ENCODE peak calls at places on chromosomes 13 and 19, in seven cellular contexts. One of them, this sample, is unnamed.
A peak's percentile ranks its signal among the peaks of the same experiment; 100 is the strongest.

GRCh38 chr19:48489608-48490216 is 20.5 kb downstream of the CYTH2 start:
- DNase-seq in K562: peak; percentile 78
- DNase-seq in stomach: peak; percentile 87
- DNase-seq in GM12892: peak; percentile 91
- DNase-seq in suprapubic skin: no peak
- DNase-seq in vagina: no peak
- DNase-seq in breast epithelium: no peak
- DNase-seq in this sample: peak; percentile 90

GRCh38 chr19:411723-412355 is 2.9 kb upstream of the C2CD4C start:
- DNase-seq in K562: no peak
- DNase-seq in stomach: no peak
- DNase-seq in GM12892: no peak
- DNase-seq in suprapubic skin: peak; percentile 69
- DNase-seq in vagina: no peak
- DNase-seq in breast epithelium: no peak
- DNase-seq in this sample: no peak

GRCh38 chr19:36093687-36094086 is 17.3 kb upstream of the OVOL3 start:
- DNase-seq in K562: no peak
- DNase-seq in stomach: no peak
- DNase-seq in GM12892: no peak
- DNase-seq in suprapubic skin: no peak
- DNase-seq in vagina: no peak
- DNase-seq in breast epithelium: no peak
- DNase-seq in this sample: no peak

GRCh38 chr13:34019870-34020269 is 201.9 kb downstream of the RFC3 start:
- DNase-seq in K562: no peak
- DNase-seq in stomach: no peak
- DNase-seq in GM12892: no peak
- DNase-seq in suprapubic skin: no peak
- DNase-seq in vagina: no peak
- DNase-seq in breast epithelium: no peak
- DNase-seq in this sample: no peak

GRCh38 chr19:58468216-58468839 is 1.4 kb downstream of the ZNF324 start:
- DNase-seq in K562: no peak
- DNase-seq in stomach: no peak
- DNase-seq in GM12892: no peak
- DNase-seq in suprapubic skin: no peak
- DNase-seq in vagina: no peak
- DNase-seq in breast epithelium: no peak
- DNase-seq in this sample: no peak

GRCh38 chr13:47829684-47830083 is 171.4 kb downstream of the SUCLA2 start:
- DNase-seq in K562: no peak
- DNase-seq in stomach: no peak
- DNase-seq in GM12892: no peak
- DNase-seq in suprapubic skin: no peak
- DNase-seq in vagina: no peak
- DNase-seq in breast epithelium: no peak
- DNase-seq in this sample: no peak

GRCh38 chr13:26022538-26023292 is 29.1 kb downstream of the SHISA2 start:
- DNase-seq in K562: no peak
- DNase-seq in stomach: peak; percentile 88
- DNase-seq in GM12892: no peak
- DNase-seq in suprapubic skin: peak; percentile 88
- DNase-seq in vagina: peak; percentile 81
- DNase-seq in breast epithelium: peak; percentile 73
- DNase-seq in this sample: no peak

GRCh38 chr13:49635599-49636433 is 7.5 kb downstream of the ARL11 start:
- DNase-seq in K562: no peak
- DNase-seq in stomach: peak; percentile 53
- DNase-seq in GM12892: no peak
- DNase-seq in suprapubic skin: no peak
- DNase-seq in vagina: no peak
- DNase-seq in breast epithelium: no peak
- DNase-seq in this sample: no peak

GRCh38 chr19:21751379-21751778 is 16.0 kb downstream of the ZNF100 start:
- DNase-seq in K562: no peak
- DNase-seq in stomach: no peak
- DNase-seq in GM12892: no peak
- DNase-seq in suprapubic skin: no peak
- DNase-seq in vagina: no peak
- DNase-seq in breast epithelium: no peak
- DNase-seq in this sample: no peak

GRCh38 chr13:92842145-92842544 is 384.5 kb upstream of the GPC6 start:
- DNase-seq in K562: no peak
- DNase-seq in stomach: no peak
- DNase-seq in GM12892: no peak
- DNase-seq in suprapubic skin: no peak
- DNase-seq in vagina: no peak
- DNase-seq in breast epithelium: no peak
- DNase-seq in this sample: no peak

GRCh38 chr13:85277753-85278152 is 521.5 kb downstream of the SLITRK6 start:
- DNase-seq in K562: no peak
- DNase-seq in stomach: no peak
- DNase-seq in GM12892: no peak
- DNase-seq in suprapubic skin: no peak
- DNase-seq in vagina: no peak
- DNase-seq in breast epithelium: no peak
- DNase-seq in this sample: no peak

GRCh38 chr19:13289295-13289694 is 139.1 kb downstream of the IER2 start:
- DNase-seq in K562: no peak
- DNase-seq in stomach: no peak
- DNase-seq in GM12892: no peak
- DNase-seq in suprapubic skin: no peak
- DNase-seq in vagina: no peak
- DNase-seq in breast epithelium: no peak
- DNase-seq in this sample: no peak

GRCh38 chr19:39936622-39937021 is 2.2 kb upstream of the FCGBP start:
- DNase-seq in K562: no peak
- DNase-seq in stomach: no peak
- DNase-seq in GM12892: no peak
- DNase-seq in suprapubic skin: no peak
- DNase-seq in vagina: no peak
- DNase-seq in breast epithelium: no peak
- DNase-seq in this sample: no peak

GRCh38 chr13:111225184-111225583 is 95.3 kb upstream of the TEX29 start:
- DNase-seq in K562: no peak
- DNase-seq in stomach: no peak
- DNase-seq in GM12892: no peak
- DNase-seq in suprapubic skin: no peak
- DNase-seq in vagina: no peak
- DNase-seq in breast epithelium: no peak
- DNase-seq in this sample: no peak

GRCh38 chr19:52007436-52007804 is 591 bp downstream of the ZNF615 start:
- DNase-seq in K562: no peak
- DNase-seq in stomach: no peak
- DNase-seq in GM12892: no peak
- DNase-seq in suprapubic skin: no peak
- DNase-seq in vagina: no peak
- DNase-seq in breast epithelium: no peak
- DNase-seq in this sample: no peak

GRCh38 chr13:33560722-33561121 is 257.2 kb upstream of the RFC3 start:
- DNase-seq in K562: no peak
- DNase-seq in stomach: no peak
- DNase-seq in GM12892: no peak
- DNase-seq in suprapubic skin: no peak
- DNase-seq in vagina: no peak
- DNase-seq in breast epithelium: no peak
- DNase-seq in this sample: no peak

GRCh38 chr19:14110650-14111049 is 6.9 kb downstream of the PRKACA start:
- DNase-seq in K562: no peak
- DNase-seq in stomach: no peak
- DNase-seq in GM12892: no peak
- DNase-seq in suprapubic skin: no peak
- DNase-seq in vagina: no peak
- DNase-seq in breast epithelium: no peak
- DNase-seq in this sample: no peak

GRCh38 chr19:37999309-38000213 is 92.6 kb downstream of the SIPA1L3 start:
- DNase-seq in K562: no peak
- DNase-seq in stomach: no peak
- DNase-seq in GM12892: no peak
- DNase-seq in suprapubic skin: no peak
- DNase-seq in vagina: no peak
- DNase-seq in breast epithelium: no peak
- DNase-seq in this sample: no peak

GRCh38 chr19:46661020-46661731 is at the start of gene DACT3:
- DNase-seq in K562: peak; percentile 99
- DNase-seq in stomach: peak; percentile 100
- DNase-seq in GM12892: peak; percentile 96
- DNase-seq in suprapubic skin: peak; percentile 100
- DNase-seq in vagina: peak; percentile 100
- DNase-seq in breast epithelium: peak; percentile 100
- DNase-seq in this sample: peak; percentile 95
- TF ChIP-seq POLR2AphosphoS5 in K562: no peak
- TF ChIP-seq POLR2AphosphoS5 in stomach: peak; percentile 89
- TF ChIP-seq POLR2AphosphoS5 in GM12892: no peak
- TF ChIP-seq POLR2AphosphoS5 in suprapubic skin: no peak
- TF ChIP-seq POLR2AphosphoS5 in vagina: peak; percentile 90
- TF ChIP-seq POLR2AphosphoS5 in breast epithelium: peak; percentile 24
- TF ChIP-seq POLR2AphosphoS5 in this sample: no peak

GRCh38 chr13:113629814-113630213 is 28.2 kb downstream of the ATP4B start:
- DNase-seq in K562: no peak
- DNase-seq in stomach: no peak
- DNase-seq in GM12892: no peak
- DNase-seq in suprapubic skin: peak; percentile 52
- DNase-seq in vagina: no peak
- DNase-seq in breast epithelium: no peak
- DNase-seq in this sample: no peak

GRCh38 chr13:113632706-113633484 is 25.1 kb downstream of the ATP4B start:
- DNase-seq in K562: no peak
- DNase-seq in stomach: no peak
- DNase-seq in GM12892: no peak
- DNase-seq in suprapubic skin: peak; percentile 41
- DNase-seq in vagina: no peak
- DNase-seq in breast epithelium: no peak
- DNase-seq in this sample: no peak

GRCh38 chr13:113630296-113630695 is 27.7 kb downstream of the ATP4B start:
- DNase-seq in K562: no peak
- DNase-seq in stomach: no peak
- DNase-seq in GM12892: no peak
- DNase-seq in suprapubic skin: peak; percentile 47
- DNase-seq in vagina: no peak
- DNase-seq in breast epithelium: no peak
- DNase-seq in this sample: no peak

GRCh38 chr13:113630804-113631203 is 27.2 kb downstream of the ATP4B start:
- DNase-seq in K562: no peak
- DNase-seq in stomach: no peak
- DNase-seq in GM12892: no peak
- DNase-seq in suprapubic skin: peak; percentile 58
- DNase-seq in vagina: no peak
- DNase-seq in breast epithelium: no peak
- DNase-seq in this sample: no peak

GRCh38 chr13:113631341-113632095 is 26.5 kb downstream of the ATP4B start:
- DNase-seq in K562: no peak
- DNase-seq in stomach: no peak
- DNase-seq in GM12892: no peak
- DNase-seq in suprapubic skin: peak; percentile 56
- DNase-seq in vagina: no peak
- DNase-seq in breast epithelium: no peak
- DNase-seq in this sample: no peak
- TF ChIP-seq POLR2AphosphoS5 in K562: no peak
- TF ChIP-seq POLR2AphosphoS5 in stomach: no peak
- TF ChIP-seq POLR2AphosphoS5 in GM12892: no peak
- TF ChIP-seq POLR2AphosphoS5 in suprapubic skin: no peak
- TF ChIP-seq POLR2AphosphoS5 in vagina: no peak
- TF ChIP-seq POLR2AphosphoS5 in breast epithelium: no peak
- TF ChIP-seq POLR2AphosphoS5 in this sample: no peak

GRCh38 chr19:45418812-45419211 is 4.9 kb downstream of the ERCC1 start:
- DNase-seq in K562: no peak
- DNase-seq in stomach: no peak
- DNase-seq in GM12892: no peak
- DNase-seq in suprapubic skin: no peak
- DNase-seq in vagina: no peak
- DNase-seq in breast epithelium: no peak
- DNase-seq in this sample: no peak

GRCh38 chr19:45414468-45414867 is 8.0 kb downstream of the POLR1G start:
- DNase-seq in K562: no peak
- DNase-seq in stomach: no peak
- DNase-seq in GM12892: no peak
- DNase-seq in suprapubic skin: no peak
- DNase-seq in vagina: no peak
- DNase-seq in breast epithelium: no peak
- DNase-seq in this sample: no peak

GRCh38 chr19:45417151-45417550 is 6.6 kb downstream of the ERCC1 start:
- DNase-seq in K562: no peak
- DNase-seq in stomach: no peak
- DNase-seq in GM12892: no peak
- DNase-seq in suprapubic skin: no peak
- DNase-seq in vagina: no peak
- DNase-seq in breast epithelium: no peak
- DNase-seq in this sample: no peak

GRCh38 chr19:45408830-45409593 is 2.6 kb downstream of the POLR1G start:
- DNase-seq in K562: no peak
- DNase-seq in stomach: no peak
- DNase-seq in GM12892: no peak
- DNase-seq in suprapubic skin: no peak
- DNase-seq in vagina: no peak
- DNase-seq in breast epithelium: no peak
- DNase-seq in this sample: no peak

DNA sequence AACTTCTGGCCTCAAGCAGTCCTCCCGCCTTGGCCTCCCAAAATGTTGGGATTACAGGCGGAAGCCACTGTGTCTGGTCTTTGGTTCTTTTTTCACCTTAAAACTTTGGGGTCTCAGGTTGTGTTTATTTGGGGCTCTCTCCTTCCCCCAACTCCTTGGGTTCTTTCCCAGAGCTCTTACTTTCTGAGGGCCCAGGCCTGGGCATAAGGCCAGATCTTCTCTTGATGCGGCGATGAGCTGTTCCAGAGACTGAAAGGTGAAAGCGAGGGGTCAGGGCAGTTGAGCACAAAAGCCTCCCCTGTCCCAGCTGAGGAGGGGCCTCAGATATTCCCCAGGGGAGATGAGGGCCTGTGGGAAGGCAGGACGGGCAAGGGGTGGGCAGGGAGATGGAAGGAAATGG is 7.1 kb downstream of the POLR1G start:
- DNase-seq in K562: no peak
- DNase-seq in stomach: no peak
- DNase-seq in GM12892: no peak
- DNase-seq in suprapubic skin: no peak
- DNase-seq in vagina: no peak
- DNase-seq in breast epithelium: no peak
- DNase-seq in this sample: no peak
- TF ChIP-seq POLR2AphosphoS5 in K562: no peak
- TF ChIP-seq POLR2AphosphoS5 in stomach: no peak
- TF ChIP-seq POLR2AphosphoS5 in GM12892: no peak
- TF ChIP-seq POLR2AphosphoS5 in suprapubic skin: no peak
- TF ChIP-seq POLR2AphosphoS5 in vagina: no peak
- TF ChIP-seq POLR2AphosphoS5 in breast epithelium: no peak
- TF ChIP-seq POLR2AphosphoS5 in this sample: no peak

DNA sequence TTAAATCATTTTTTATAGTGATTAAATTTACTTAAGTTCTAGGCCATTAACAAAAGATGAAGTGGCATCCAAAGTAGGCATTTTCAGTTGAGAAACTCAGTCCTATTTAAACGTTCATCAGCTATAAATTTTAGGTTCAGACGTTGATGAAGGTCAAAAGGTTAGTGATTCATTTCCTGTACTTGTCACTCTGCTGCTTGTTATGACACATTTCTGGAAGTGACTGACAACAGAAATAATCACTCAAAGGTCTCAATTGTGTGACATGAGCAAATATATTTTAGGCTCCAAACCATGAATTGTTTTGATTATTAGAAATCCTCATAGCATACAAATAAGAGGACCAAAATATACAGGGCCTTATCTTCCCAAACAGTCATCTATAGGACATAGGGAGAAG is 10.3 kb upstream of the EDNRB start:
- DNase-seq in K562: no peak
- DNase-seq in stomach: no peak
- DNase-seq in GM12892: no peak
- DNase-seq in suprapubic skin: no peak
- DNase-seq in vagina: no peak
- DNase-seq in breast epithelium: no peak
- DNase-seq in this sample: no peak
- TF ChIP-seq POLR2AphosphoS5 in K562: no peak
- TF ChIP-seq POLR2AphosphoS5 in stomach: no peak
- TF ChIP-seq POLR2AphosphoS5 in GM12892: no peak
- TF ChIP-seq POLR2AphosphoS5 in suprapubic skin: no peak
- TF ChIP-seq POLR2AphosphoS5 in vagina: no peak
- TF ChIP-seq POLR2AphosphoS5 in breast epithelium: no peak
- TF ChIP-seq POLR2AphosphoS5 in this sample: no peak

This sample was measured in GM12891.